ENCODE peak calls at places on chromosomes 6 and 20, in four cellular contexts. P, O, T and R are unnamed samples.

GRCh38 chr6:161128680-161129196 is 137.2 kb downstream of the MAP3K4 start:
- DNase-seq in P (peak; percentile 77), T (peak; percentile 86), O (no peak), R (peak; percentile 39)

GRCh38 chr6:132446136-132446535 is 44.9 kb upstream of the MOXD1 start:
- DNase-seq in O (no peak), P (no peak), T (no peak), R (no peak)

GRCh38 chr6:137630666-137631065 is 136.5 kb upstream of the OLIG3 start:
- DNase-seq in T (no peak), O (no peak), P (no peak), R (no peak)

GRCh38 chr6:7673063-7673536 is 52.8 kb upstream of the BMP6 start:
- DNase-seq in O (peak; percentile 89), P (peak; percentile 47), T (peak; percentile 3), R (no peak)

GRCh38 chr6:106553440-106553839 is 75.9 kb downstream of the RTN4IP1 start:
- DNase-seq in O (no peak), P (no peak), T (no peak), R (no peak)

GRCh38 chr6:24147453-24148153 is 21.6 kb downstream of the NRSN1 start:
- DNase-seq in O (no peak), T (no peak), P (no peak), R (no peak)

GRCh38 chr6:106398621-106399020 is 38.1 kb downstream of the CRYBG1 start:
- DNase-seq in P (no peak), O (no peak), T (no peak), R (no peak)

GRCh38 chr6:15675537-15676170 is 12.8 kb upstream of the DTNBP1 start:
- DNase-seq in P (no peak), O (no peak), T (no peak), R (no peak)

GRCh38 chr6:125094563-125094962 is 59.0 kb upstream of the TPD52L1 start:
- DNase-seq in P (peak; percentile 84), O (no peak), T (peak; percentile 40), R (no peak)

GRCh38 chr6:53530346-53530745 is 14.6 kb downstream of the GCLC start:
- DNase-seq in T (peak; percentile 29), O (peak; percentile 83), P (no peak), R (no peak)

GRCh38 chr6:136166815-136167214 is 83.3 kb downstream of the MTFR2 start:
- DNase-seq in O (no peak), T (no peak), P (no peak), R (no peak)

GRCh38 chr20:11544029-11544678 is 373.5 kb upstream of the BTBD3 start:
- DNase-seq in T (peak; percentile 76), P (peak; percentile 81), O (peak; percentile 58), R (peak; percentile 27)

GRCh38 chr20:7151666-7152065 is 384.2 kb downstream of the BMP2 start:
- DNase-seq in P (no peak), T (peak; percentile 0), O (no peak), R (no peak)

GRCh38 chr6:114024746-114025145 is 53.8 kb upstream of the HDAC2 start:
- DNase-seq in P (peak; percentile 82), O (no peak), T (no peak), R (no peak)

GRCh38 chr6:148716811-148717210 is 30.0 kb upstream of the UST start:
- DNase-seq in P (peak; percentile 58), O (no peak), T (no peak), R (no peak)
- H3K27ac ChIP-seq in P (no peak overlapping the region), O (no peak overlapping the region), T (no peak overlapping the region), R (no peak overlapping the region)

GRCh38 chr6:108556864-108557493 is 3.7 kb upstream of the FOXO3 start:
- DNase-seq in O (no peak), P (peak; percentile 85), T (no peak), R (no peak)

GRCh38 chr6:108558372-108559096 is 2.2 kb upstream of the FOXO3 start:
- DNase-seq in O (peak; percentile 99), P (peak; percentile 99), T (peak; percentile 99), R (peak; percentile 97)

GRCh38 chr6:108557494-108558371 is 3.0 kb upstream of the FOXO3 start:
- DNase-seq in T (peak; percentile 27), O (peak; percentile 94), P (peak; percentile 64), R (no peak)

GRCh38 chr6:108555399-108556052 is 5.2 kb upstream of the FOXO3 start:
- DNase-seq in T (no peak), P (no peak), O (no peak), R (no peak)

GRCh38 chr6:108556250-108556649 is 4.5 kb upstream of the FOXO3 start:
- DNase-seq in O (no peak), P (no peak), T (no peak), R (no peak)
- H3K27ac ChIP-seq in O (no peak overlapping the region), P (no peak overlapping the region), T (no peak overlapping the region), R (no peak overlapping the region)

GRCh38 chr6:30207619-30208295 is 5.4 kb downstream of the TRIM26 start:
- DNase-seq in T (no peak), O (no peak), P (no peak), R (no peak)

GRCh38 chr6:30206799-30207618 is 6.2 kb downstream of the TRIM26 start:
- DNase-seq in T (no peak), O (peak; percentile 85), P (peak; percentile 31), R (no peak)

GRCh38 chr6:30211306-30211705 is 1.9 kb downstream of the TRIM26 start:
- DNase-seq in P (no peak), T (no peak), O (no peak), R (no peak)

GRCh38 chr6:30202366-30202765 is 10.8 kb downstream of the TRIM26 start:
- DNase-seq in T (no peak), O (no peak), P (no peak), R (no peak)

GRCh38 chr6:30206152-30206551 is 7.1 kb downstream of the TRIM26 start:
- DNase-seq in T (no peak), O (no peak), P (no peak), R (no peak)
- H3K27ac ChIP-seq in T (no peak overlapping the region), O (no peak overlapping the region), P (no peak overlapping the region), R (peak overlapping the region; percentile 63)

GRCh38 chr20:189611-190010 is at the start of gene DEFB128:
- DNase-seq in O (no peak), T (no peak), P (no peak), R (no peak)
- H3K27ac ChIP-seq in O (no peak within 1 kb of the TSS), T (no peak within 1 kb of the TSS), P (no peak within 1 kb of the TSS), R (no peak within 1 kb of the TSS)